ENCODE peak calls at places on chromosomes 16 and 17, in five cellular contexts. L is astrocyte of the spinal cord, I is Caco-2, Y is fibroblast of lung, V is prostate gland. F is an unnamed sample.
A peak's percentile ranks its signal among the peaks of the same experiment; 100 is the strongest.

GRCh38 chr16:424623-425081 is 797 bp upstream of the RAB11FIP3 start:
- DNase-seq in L (peak; percentile 44), I (no peak), Y (peak; percentile 40), V (peak; percentile 27), F (no peak)

GRCh38 chr17:67575325-67575724 is 142.4 kb upstream of the NOL11 start:
- DNase-seq in L (no peak), I (no peak), Y (no peak), V (peak; percentile 20), F (no peak)

GRCh38 chr16:31213877-31214704 is at the start of gene TRIM72:
- DNase-seq in L (no peak), I (no peak), Y (no peak), V (no peak), F (no peak)

GRCh38 chr17:42339221-42339620 is 49.0 kb downstream of the STAT3 start:
- DNase-seq in L (no peak), I (no peak), Y (no peak), V (no peak), F (no peak)

GRCh38 chr16:15653227-15653626 is 3.2 kb downstream of the NDE1 start:
- DNase-seq in L (peak; percentile 74), I (no peak), Y (peak; percentile 92), V (peak; percentile 44), F (peak; percentile 86)

GRCh38 chr17:6070280-6070894 is at the start of gene WSCD1:
- DNase-seq in L (no peak), I (no peak), Y (no peak), V (no peak), F (no peak)

GRCh38 chr17:79923974-79924638 is 84.9 kb upstream of the CBX4 start:
- DNase-seq in L (no peak), I (peak; percentile 75), Y (no peak), V (no peak), F (peak; percentile 48)

GRCh38 chr17:27733771-27734170 is 66.6 kb downstream of the NOS2 start:
- DNase-seq in L (no peak), I (no peak), Y (no peak), V (no peak), F (peak; percentile 3)

GRCh38 chr17:47879028-47879585 is 16.9 kb upstream of the SP2 start:
- DNase-seq in L (peak; percentile 16), I (no peak), Y (peak; percentile 87), V (no peak), F (peak; percentile 35)

GRCh38 chr16:88940196-88941050 is 36.6 kb downstream of the CBFA2T3 start:
- DNase-seq in L (no peak), I (no peak), Y (no peak), V (no peak), F (no peak)

GRCh38 chr16:67259705-67260104 is 10.9 kb downstream of the SLC9A5 start:
- DNase-seq in L (no peak), I (no peak), Y (no peak), V (no peak), F (no peak)

GRCh38 chr17:979539-980405 is at the start of gene NXN:
- DNase-seq in L (peak; percentile 54), I (peak; percentile 82), Y (peak; percentile 60), V (peak; percentile 87), F (peak; percentile 80)

DNA sequence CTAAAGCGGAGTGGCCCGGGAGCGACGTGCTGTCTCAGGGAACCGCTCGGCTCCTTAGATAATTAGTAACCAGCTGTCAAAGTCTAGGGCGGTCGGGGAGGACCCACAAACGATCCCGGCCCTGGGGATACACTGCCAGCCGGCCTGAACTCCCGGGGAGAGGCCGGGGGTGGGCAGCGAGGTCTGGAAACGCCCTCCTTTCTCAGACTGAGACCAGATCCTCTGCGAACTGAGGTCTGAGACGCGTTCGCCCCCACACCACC is 1.3 kb downstream of the HNF1B start:
- DNase-seq in L (no peak), I (peak; percentile 88), Y (no peak), V (no peak), F (no peak)
- H3K4me3 ChIP-seq in L (no peak overlapping the region), I (peak overlapping the region; percentile 64), Y (no peak overlapping the region), V (peak overlapping the region; percentile 34), F (no peak overlapping the region)

DNA sequence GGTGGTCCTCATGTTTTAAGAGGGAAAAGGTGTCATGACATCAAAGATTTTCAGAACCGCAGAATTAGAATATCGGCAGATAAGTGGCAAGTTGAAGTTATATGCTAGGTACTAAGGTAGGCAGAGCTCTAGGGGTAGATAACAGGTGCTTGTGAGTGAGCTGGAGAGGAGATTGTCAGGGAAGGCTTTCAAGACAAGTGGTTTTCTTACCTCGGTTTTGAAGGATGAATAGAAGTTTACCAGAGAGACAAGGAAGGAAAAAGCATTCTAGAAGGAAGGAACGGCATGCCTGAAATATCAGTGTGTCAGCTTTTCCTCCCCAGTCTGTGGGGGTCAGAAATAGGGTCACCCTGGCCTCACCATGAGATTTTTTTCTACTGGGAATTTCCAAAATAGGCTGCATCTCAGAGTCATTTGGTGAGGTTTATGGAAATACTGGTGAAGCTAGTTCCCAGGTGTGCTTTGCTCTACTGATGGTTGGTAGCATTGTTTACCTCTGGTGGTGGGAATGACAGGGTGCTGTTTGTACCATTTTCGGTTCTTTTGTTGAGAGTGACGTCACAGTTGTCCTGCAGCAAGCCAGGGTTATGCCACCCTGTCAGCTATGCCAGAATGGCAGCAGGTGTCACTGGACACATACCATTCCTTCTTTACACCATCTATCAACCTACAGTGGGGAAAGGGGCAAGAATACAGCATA is 112.5 kb downstream of the MSI2 start:
- DNase-seq in L (no peak), I (no peak), Y (no peak), V (no peak), F (no peak)
- TF ChIP-seq CTCF in L (no peak), I (no peak), Y (no peak), V (no peak), F (no peak)

GRCh38 chr16:54928421-54929089 is 2.1 kb upstream of the IRX5 start:
- DNase-seq in L (peak; percentile 20), I (peak; percentile 76), Y (peak; percentile 33), V (peak; percentile 78), F (no peak)
- H3K4me3 ChIP-seq in L (peak overlapping the region; percentile 73), I (peak overlapping the region; percentile 76), Y (no peak overlapping the region), V (peak overlapping the region; percentile 75), F (peak overlapping the region; percentile 68)

DNA sequence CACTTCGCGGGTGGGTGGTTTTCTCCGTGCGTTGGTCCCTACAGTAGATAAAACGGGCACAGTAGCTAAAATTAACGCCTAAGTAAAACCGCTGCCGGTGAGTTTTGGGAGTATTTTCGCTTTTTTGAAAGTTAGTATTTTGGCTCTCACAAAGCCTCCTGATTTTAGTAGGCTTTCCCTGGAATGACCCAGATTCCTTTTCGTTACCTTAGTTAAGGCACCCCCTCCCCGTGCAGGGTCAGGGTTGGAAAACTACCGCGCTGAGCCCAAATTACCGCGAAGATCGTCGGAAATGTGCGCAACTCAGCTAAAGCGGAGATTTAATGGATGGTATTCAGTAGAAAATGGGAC is 28.3 kb upstream of the ST6GALNAC1 start:
- DNase-seq in L (no peak), I (no peak), Y (no peak), V (no peak), F (no peak)
- TF ChIP-seq CTCF in L (no peak), I (no peak), Y (no peak), V (no peak), F (no peak)

DNA sequence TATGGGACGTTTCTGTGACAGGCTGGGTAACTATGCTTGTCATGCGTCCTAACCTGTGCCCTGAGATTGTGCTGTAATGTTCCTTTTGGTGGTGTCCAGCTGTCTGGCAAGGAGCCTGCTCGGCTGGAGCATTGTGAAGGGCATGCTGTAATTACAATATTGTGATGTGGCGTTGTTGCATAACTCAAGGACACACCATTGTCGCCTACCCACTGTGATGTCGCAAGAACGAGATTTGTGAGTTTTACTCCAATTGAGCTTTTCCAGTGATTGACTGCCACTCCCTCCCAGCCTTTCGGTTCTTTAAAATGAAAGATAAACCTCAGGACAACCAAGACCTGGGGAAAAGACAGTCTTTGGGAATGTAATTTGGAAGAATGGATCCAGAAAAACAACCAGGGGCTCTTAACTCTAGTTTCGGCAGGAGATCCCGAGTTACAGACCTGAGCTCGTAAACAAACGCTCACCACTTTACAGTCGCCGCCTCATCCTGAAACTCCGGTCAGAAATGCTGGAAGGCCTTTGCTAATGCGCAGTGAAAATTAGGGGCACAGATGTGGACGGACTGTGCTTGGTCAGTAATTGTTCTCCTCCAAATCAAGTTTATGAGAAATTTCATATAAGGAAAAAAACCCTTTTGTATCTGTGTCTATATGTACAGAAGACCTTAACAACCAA is 1.3 kb downstream of the ZNF750 start:
- DNase-seq in L (no peak), I (peak; percentile 64), Y (no peak), V (peak; percentile 84), F (peak; percentile 16)
- H3K4me3 ChIP-seq in L (no peak overlapping the region), I (no peak overlapping the region), Y (no peak overlapping the region), V (peak overlapping the region; percentile 4), F (no peak overlapping the region)

GRCh38 chr16:78005881-78006280 is 16.5 kb upstream of the CLEC3A start:
- DNase-seq in L (no peak), I (no peak), Y (no peak), V (no peak), F (no peak)
- TF ChIP-seq CTCF in L (no peak), I (no peak), Y (no peak), V (no peak), F (peak; percentile 31)

GRCh38 chr17:2830678-2831077 is 34.4 kb downstream of the RAP1GAP2 start:
- DNase-seq in L (no peak), I (no peak), Y (no peak), V (no peak), F (no peak)
- H3K4me3 ChIP-seq in L (no peak overlapping the region), I (no peak overlapping the region), Y (no peak overlapping the region), V (no peak overlapping the region), F (no peak overlapping the region)

F was measured in choroid plexus epithelial cell.